ENCODE peak calls at places on chromosome X, in eight cellular contexts. A, U, T, Q, R, C, S and I are unnamed samples.

GRCh38 chrX:115367956-115368355 is 78.4 kb downstream of the LUZP4 start:
- DNase-seq in U (no peak), A (peak), T (no peak), S (no peak), C (no peak), Q (no peak), R (peak), I (no peak)

GRCh38 chrX:68878977-68879376 is 50.2 kb downstream of the EFNB1 start:
- DNase-seq in T (no peak), Q (no peak), R (no peak), S (no peak), U (no peak), C (no peak), A (no peak), I (no peak)

GRCh38 chrX:140764401-140764919 is 54.9 kb downstream of the LINC00632 start:
- DNase-seq in R (peak), S (no peak), Q (peak), T (peak), C (peak), A (peak), U (no peak), I (no peak)

GRCh38 chrX:24347871-24348270 is 12.6 kb upstream of the SUPT20HL1 start:
- DNase-seq in Q (no peak), C (peak), R (no peak), S (no peak), T (no peak), A (no peak), U (no peak), I (no peak)

GRCh38 chrX:134537179-134537945 is 77.4 kb downstream of the HPRT1 start:
- DNase-seq in Q (no peak), S (no peak), C (no peak), R (peak), A (peak), U (peak), T (no peak), I (no peak)

GRCh38 chrX:97628807-97629596 is 745.3 kb downstream of the RPA4 start:
- DNase-seq in R (no peak), S (no peak), U (no peak), A (no peak), C (no peak), Q (no peak), T (no peak), I (no peak)

GRCh38 chrX:2707334-2707760 is 16.3 kb downstream of the CD99 start:
- DNase-seq in Q (peak), S (peak), A (peak), C (no peak), R (peak), U (peak), T (no peak), I (peak)

GRCh38 chrX:85851418-85851817 is 195.9 kb downstream of the CHM start:
- DNase-seq in U (peak), Q (no peak), C (peak), T (peak), A (peak), R (no peak), S (no peak), I (no peak)

GRCh38 chrX:70554523-70554922 is 109.9 kb downstream of the DLG3 start:
- DNase-seq in T (no peak), U (no peak), R (peak), C (no peak), S (no peak), Q (no peak), A (no peak), I (no peak)

GRCh38 chrX:107000013-107000515 is at the start of gene MORC4:
- DNase-seq in S (peak), Q (peak), C (peak), T (peak), A (peak), R (peak), U (peak), I (no peak)

GRCh38 chrX:3548743-3549441 is 164.6 kb downstream of the PRKX start:
- DNase-seq in T (no peak), S (no peak), R (peak), U (no peak), Q (peak), A (peak), C (peak), I (no peak)

GRCh38 chrX:131830400-131831184 is 192.5 kb upstream of the STK26 start:
- DNase-seq in S (no peak), U (peak), A (peak), C (peak), Q (peak), T (peak), R (peak), I (no peak)

GRCh38 chrX:72308566-72309296 is 3.0 kb upstream of the CITED1 start:
- DNase-seq in T (peak), C (peak), S (no peak), R (peak), A (peak), U (peak), Q (no peak), I (no peak)

GRCh38 chrX:135688137-135688536 is 25.3 kb upstream of the CT45A1 start:
- DNase-seq in S (no peak), A (peak), C (peak), Q (no peak), T (no peak), R (no peak), U (no peak), I (no peak)

GRCh38 chrX:47093248-47093647 is 15.0 kb downstream of the RGN start:
- DNase-seq in S (peak), R (peak), A (peak), Q (no peak), C (peak), T (peak), U (no peak), I (no peak)
- TF ChIP-seq CTCF in S (no peak), R (peak), A (peak), Q (peak), C (peak), T (peak), U (peak), I (peak)

DNA sequence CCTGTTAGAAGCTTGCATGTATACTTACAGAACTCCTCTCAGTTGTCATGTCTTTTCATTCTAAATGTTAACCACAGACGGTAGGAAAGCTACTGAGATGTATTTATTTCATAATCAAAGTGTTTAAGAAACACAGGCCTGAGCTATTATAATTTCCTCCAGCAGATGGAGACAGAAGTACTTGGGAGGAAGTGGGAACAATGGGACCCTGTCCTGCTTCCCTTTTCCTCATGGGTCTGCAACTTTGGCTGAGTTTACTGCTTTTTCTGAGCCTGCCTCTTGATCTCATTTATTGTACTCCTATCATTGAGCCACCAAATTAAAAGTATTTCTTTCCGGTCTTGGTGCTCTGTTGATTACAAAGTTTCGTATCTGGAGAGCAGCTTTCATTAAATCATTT is 67.7 kb upstream of the SPANXN2 start:
- DNase-seq in S (no peak), R (peak), C (peak), Q (no peak), U (no peak), T (peak), A (peak), I (no peak)
- TF ChIP-seq CTCF in S (peak), R (peak), C (peak), Q (peak), U (no peak), T (peak), A (peak), I (peak)

GRCh38 chrX:19127649-19128168 is 5.4 kb upstream of the ADGRG2 start:
- DNase-seq in A (peak), U (no peak), R (no peak), Q (peak), C (no peak), S (no peak), T (no peak), I (no peak)

GRCh38 chrX:19122641-19123009 is 357 bp upstream of the ADGRG2 start:
- DNase-seq in R (no peak), S (no peak), Q (no peak), C (peak), U (no peak), A (no peak), T (no peak), I (no peak)

GRCh38 chrX:19121466-19121865 is 802 bp downstream of the ADGRG2 start:
- DNase-seq in C (no peak), T (no peak), Q (no peak), S (no peak), U (no peak), R (no peak), A (no peak), I (no peak)

GRCh38 chrX:19121898-19122640 is at the start of gene ADGRG2:
- DNase-seq in C (peak), R (peak), S (no peak), Q (no peak), U (peak), A (peak), T (no peak), I (no peak)
- TF ChIP-seq CTCF in C (peak), R (no peak), S (no peak), Q (peak), U (no peak), A (peak), T (no peak), I (no peak)

DNA sequence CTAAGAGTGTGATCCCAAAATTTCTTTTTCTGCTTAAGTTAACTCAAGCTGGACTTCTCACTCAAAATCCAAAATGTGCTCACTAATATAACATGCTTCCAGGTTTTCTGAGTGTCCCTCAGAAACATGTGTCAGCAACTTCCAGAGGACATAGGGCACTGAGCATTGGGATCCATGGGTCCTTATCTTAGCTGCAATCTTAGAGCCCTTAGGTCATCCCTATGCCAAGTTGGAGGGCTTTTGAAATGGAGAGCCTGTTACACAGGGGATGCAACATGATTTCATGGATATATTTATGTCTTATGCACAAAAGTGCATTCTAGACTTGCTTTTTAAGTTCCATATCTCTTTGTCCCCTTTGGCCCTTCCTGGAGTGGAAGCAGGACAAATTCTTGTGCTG is 11.7 kb upstream of the HCCS start:
- DNase-seq in S (no peak), T (no peak), U (no peak), C (no peak), R (no peak), A (no peak), Q (no peak), I (no peak)
- TF ChIP-seq CTCF in S (no peak), T (no peak), U (no peak), C (no peak), R (no peak), A (no peak), Q (no peak), I (no peak)

GRCh38 chrX:39133971-39134370 is 332.7 kb downstream of the MID1IP1 start:
- DNase-seq in A (peak), Q (no peak), T (peak), C (peak), R (no peak), U (peak), S (no peak), I (no peak)
- TF ChIP-seq CTCF in A (no peak), Q (no peak), T (peak), C (no peak), R (no peak), U (peak), S (no peak), I (peak)

DNA sequence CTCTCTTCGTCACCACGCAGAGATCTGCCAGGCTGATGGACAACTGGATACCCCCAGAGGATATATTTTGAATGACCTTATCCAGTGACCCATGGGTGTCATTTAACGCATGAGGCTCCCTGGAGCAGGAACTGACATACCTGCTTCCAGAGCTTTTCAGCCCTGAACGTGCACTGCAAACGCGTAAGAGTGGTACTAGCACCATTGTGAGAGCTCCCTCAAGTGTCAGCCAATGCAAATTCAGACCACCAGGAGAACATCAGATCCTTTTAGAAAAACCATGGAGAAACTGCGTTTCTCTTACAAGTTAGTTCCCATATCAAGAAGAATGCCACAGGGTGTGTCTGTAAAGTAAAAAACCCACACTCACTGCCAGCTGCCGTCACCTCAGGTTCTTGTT is 7.3 kb downstream of the TREX2 start:
- DNase-seq in Q (no peak), T (no peak), R (peak), A (peak), U (no peak), S (peak), C (peak), I (no peak)
- TF ChIP-seq CTCF in Q (peak), T (peak), R (no peak), A (peak), U (no peak), S (peak), C (peak), I (peak)

GRCh38 chrX:21708116-21708515 is 49.8 kb downstream of the SMPX start:
- DNase-seq in C (peak), T (no peak), A (no peak), Q (no peak), S (no peak), R (no peak), U (no peak), I (no peak)
- TF ChIP-seq CTCF in C (peak), T (peak), A (no peak), Q (peak), S (peak), R (peak), U (no peak), I (peak)

GRCh38 chrX:93538575-93538974 is 134.8 kb downstream of the NAP1L3 start:
- DNase-seq in S (no peak), A (no peak), T (peak), Q (no peak), U (no peak), C (peak), R (no peak), I (no peak)
- TF ChIP-seq CTCF in S (no peak), A (peak), T (peak), Q (peak), U (no peak), C (no peak), R (no peak), I (no peak)